ENCODE peak calls at places on chromosomes 13 and 19, in five cellular contexts. Q is stimulated activated CD4-positive, alpha-beta T cell treated with anti-CD3 and anti-CD28 coated beads, Interleukin-1b, Interleukin-23, amount 100 ng/mL, for 1 hour; I is Caco-2; T is pancreas; H is RCC 7860. C is an unnamed sample.

GRCh38 chr13:111506131-111506530 is 185.7 kb downstream of the TEX29 start:
- DNase-seq in H (no peak), I (no peak), Q (no peak), T (no peak), C (no peak)

GRCh38 chr19:11087870-11088507 is 1.3 kb upstream of the LDLR start:
- DNase-seq in I (no peak), H (no peak), Q (no peak), T (no peak), C (no peak)

GRCh38 chr13:99220199-99220931 is 19.7 kb downstream of the UBAC2 start:
- DNase-seq in Q (no peak), I (no peak), H (no peak), T (no peak), C (no peak)

GRCh38 chr13:112466132-112467025 is 90.2 kb downstream of the SPACA7 start:
- DNase-seq in T (no peak), H (no peak), I (no peak), Q (no peak), C (no peak)

GRCh38 chr13:20676213-20676612 is 27.3 kb upstream of the IL17D start:
- DNase-seq in H (no peak), Q (no peak), I (no peak), T (no peak), C (no peak)

GRCh38 chr13:51229731-51230130 is 7.5 kb downstream of the FAM124A start:
- DNase-seq in T (no peak), Q (no peak), H (no peak), I (no peak), C (no peak)

GRCh38 chr19:6034512-6034911 is 56.6 kb upstream of the RANBP3 start:
- DNase-seq in Q (no peak), H (no peak), T (no peak), I (no peak), C (no peak)

GRCh38 chr19:48683349-48683748 is 10.5 kb upstream of the NTN5 start:
- DNase-seq in T (no peak), H (no peak), I (no peak), Q (peak), C (peak)

GRCh38 chr19:35727053-35727955 is 9.5 kb downstream of the KMT2B start:
- DNase-seq in Q (no peak), T (no peak), I (no peak), H (no peak), C (no peak)

GRCh38 chr19:41376241-41376997 is at the start of gene TMEM91:
- DNase-seq in T (peak), Q (no peak), I (peak), H (no peak), C (no peak)

GRCh38 chr19:39406656-39407393 is at the start of gene ZFP36:
- DNase-seq in H (peak), Q (peak), I (peak), T (peak), C (peak)

GRCh38 chr19:6772028-6772865 is at the start of gene VAV1:
- DNase-seq in T (peak), Q (peak), I (no peak), H (no peak), C (no peak)

GRCh38 chr13:49908637-49909036 is 27.5 kb downstream of the SPRYD7 start:
- DNase-seq in I (peak), Q (no peak), T (no peak), H (no peak), C (no peak)

GRCh38 chr19:850221-850978 is 1.7 kb upstream of the ELANE start:
- DNase-seq in T (peak), H (peak), I (peak), Q (no peak), C (peak)

GRCh38 chr13:95335667-95336066 is 34.4 kb upstream of the ABCC4 start:
- DNase-seq in H (peak), Q (no peak), T (no peak), I (no peak), C (no peak)

GRCh38 chr19:29622191-29623070 is 16.3 kb downstream of the POP4 start:
- DNase-seq in I (no peak), Q (no peak), H (no peak), T (no peak), C (no peak)

C was measured in dorsolateral prefrontal cortex.